ENCODE peak calls at places on chromosomes 11 and 22, in five cellular contexts. One of them, this sample, is unnamed.

GRCh38 chr11:117856252-117856651 is 20.2 kb downstream of the FXYD6 start:
- DNase-seq in colonic mucosa: no peak
- DNase-seq in psoas muscle: no peak
- DNase-seq in ovary: no peak
- DNase-seq in heart left ventricle: peak; percentile 5
- DNase-seq in this sample: no peak

GRCh38 chr11:92346220-92346619 is 121.6 kb downstream of the FAT3 start:
- DNase-seq in colonic mucosa: no peak
- DNase-seq in psoas muscle: no peak
- DNase-seq in ovary: no peak
- DNase-seq in heart left ventricle: no peak
- DNase-seq in this sample: no peak

GRCh38 chr11:17976651-17977050 is 36.2 kb downstream of the SERGEF start:
- DNase-seq in colonic mucosa: no peak
- DNase-seq in psoas muscle: no peak
- DNase-seq in ovary: no peak
- DNase-seq in heart left ventricle: no peak
- DNase-seq in this sample: no peak

GRCh38 chr11:120339394-120339890 is 3.2 kb downstream of the ARHGEF12 start:
- DNase-seq in colonic mucosa: peak; percentile 69
- DNase-seq in psoas muscle: no peak
- DNase-seq in ovary: no peak
- DNase-seq in heart left ventricle: peak; percentile 49
- DNase-seq in this sample: no peak

GRCh38 chr11:7534030-7534378 is 20.2 kb downstream of the PPFIBP2 start:
- DNase-seq in colonic mucosa: no peak
- DNase-seq in psoas muscle: no peak
- DNase-seq in ovary: no peak
- DNase-seq in heart left ventricle: no peak
- DNase-seq in this sample: no peak

GRCh38 chr11:86624366-86624765 is 48.0 kb downstream of the ME3 start:
- DNase-seq in colonic mucosa: no peak
- DNase-seq in psoas muscle: no peak
- DNase-seq in ovary: no peak
- DNase-seq in heart left ventricle: no peak
- DNase-seq in this sample: no peak

GRCh38 chr22:30252411-30253204 is 6.0 kb upstream of the LIF start:
- DNase-seq in colonic mucosa: peak; percentile 76
- DNase-seq in psoas muscle: no peak
- DNase-seq in ovary: no peak
- DNase-seq in heart left ventricle: no peak
- DNase-seq in this sample: no peak

GRCh38 chr11:46295312-46295995 is 18.0 kb downstream of the CREB3L1 start:
- DNase-seq in colonic mucosa: no peak
- DNase-seq in psoas muscle: peak; percentile 81
- DNase-seq in ovary: peak; percentile 84
- DNase-seq in heart left ventricle: peak; percentile 87
- DNase-seq in this sample: no peak

GRCh38 chr11:484616-485015 is 22.4 kb downstream of the RNH1 start:
- DNase-seq in colonic mucosa: no peak
- DNase-seq in psoas muscle: no peak
- DNase-seq in ovary: no peak
- DNase-seq in heart left ventricle: no peak
- DNase-seq in this sample: no peak

GRCh38 chr11:115657586-115657985 is 153.4 kb upstream of the CADM1 start:
- DNase-seq in colonic mucosa: no peak
- DNase-seq in psoas muscle: no peak
- DNase-seq in ovary: no peak
- DNase-seq in heart left ventricle: no peak
- DNase-seq in this sample: no peak

GRCh38 chr11:9219572-9219971 is 45.6 kb downstream of the DENND5A start:
- DNase-seq in colonic mucosa: no peak
- DNase-seq in psoas muscle: no peak
- DNase-seq in ovary: no peak
- DNase-seq in heart left ventricle: no peak
- DNase-seq in this sample: no peak

GRCh38 chr11:95520765-95521542 is 268.6 kb downstream of the FAM76B start:
- DNase-seq in colonic mucosa: no peak
- DNase-seq in psoas muscle: no peak
- DNase-seq in ovary: no peak
- DNase-seq in heart left ventricle: no peak
- DNase-seq in this sample: no peak

GRCh38 chr11:95764267-95764898 is 25.2 kb downstream of the FAM76B start:
- DNase-seq in colonic mucosa: no peak
- DNase-seq in psoas muscle: no peak
- DNase-seq in ovary: no peak
- DNase-seq in heart left ventricle: no peak
- DNase-seq in this sample: no peak

GRCh38 chr11:47523491-47524199 is 29.3 kb downstream of the CELF1 start:
- DNase-seq in colonic mucosa: peak; percentile 46
- DNase-seq in psoas muscle: no peak
- DNase-seq in ovary: peak; percentile 33
- DNase-seq in heart left ventricle: no peak
- DNase-seq in this sample: peak; percentile 41

GRCh38 chr11:85076535-85077330 is 550.4 kb downstream of the DLG2 start:
- DNase-seq in colonic mucosa: no peak
- DNase-seq in psoas muscle: no peak
- DNase-seq in ovary: no peak
- DNase-seq in heart left ventricle: peak; percentile 30
- DNase-seq in this sample: no peak

GRCh38 chr11:27902981-27903624 is 202.8 kb upstream of the BDNF start:
- DNase-seq in colonic mucosa: no peak
- DNase-seq in psoas muscle: no peak
- DNase-seq in ovary: no peak
- DNase-seq in heart left ventricle: no peak
- DNase-seq in this sample: no peak

GRCh38 chr11:45224766-45225165 is 61.4 kb downstream of the SYT13 start:
- DNase-seq in colonic mucosa: no peak
- DNase-seq in psoas muscle: no peak
- DNase-seq in ovary: no peak
- DNase-seq in heart left ventricle: no peak
- DNase-seq in this sample: no peak

GRCh38 chr11:86288776-86289507 is 13.1 kb upstream of the HIKESHI start:
- DNase-seq in colonic mucosa: no peak
- DNase-seq in psoas muscle: no peak
- DNase-seq in ovary: no peak
- DNase-seq in heart left ventricle: no peak
- DNase-seq in this sample: no peak

GRCh38 chr22:25702046-25702445 is 39.9 kb upstream of the MYO18B start:
- DNase-seq in colonic mucosa: no peak
- DNase-seq in psoas muscle: no peak
- DNase-seq in ovary: no peak
- DNase-seq in heart left ventricle: no peak
- DNase-seq in this sample: no peak

GRCh38 chr22:32389685-32390084 is 22.4 kb downstream of the RTCB start:
- DNase-seq in colonic mucosa: no peak
- DNase-seq in psoas muscle: no peak
- DNase-seq in ovary: no peak
- DNase-seq in heart left ventricle: no peak
- DNase-seq in this sample: no peak

GRCh38 chr11:65210361-65210731 is 28.6 kb downstream of the CAPN1 start:
- DNase-seq in colonic mucosa: no peak
- DNase-seq in psoas muscle: no peak
- DNase-seq in ovary: no peak
- DNase-seq in heart left ventricle: no peak
- DNase-seq in this sample: no peak

GRCh38 chr22:29625090-29625825 is 21.8 kb downstream of the NF2 start:
- DNase-seq in colonic mucosa: peak; percentile 44
- DNase-seq in psoas muscle: peak; percentile 30
- DNase-seq in ovary: peak; percentile 55
- DNase-seq in heart left ventricle: no peak
- DNase-seq in this sample: no peak

GRCh38 chr22:37492428-37493344 is 6.5 kb upstream of the MFNG start:
- DNase-seq in colonic mucosa: peak; percentile 63
- DNase-seq in psoas muscle: no peak
- DNase-seq in ovary: no peak
- DNase-seq in heart left ventricle: no peak
- DNase-seq in this sample: no peak

GRCh38 chr11:70567680-70568503 is 169.6 kb downstream of the CTTN start:
- DNase-seq in colonic mucosa: peak; percentile 78
- DNase-seq in psoas muscle: peak; percentile 51
- DNase-seq in ovary: no peak
- DNase-seq in heart left ventricle: peak; percentile 72
- DNase-seq in this sample: no peak

GRCh38 chr11:32400670-32401369 is 34.5 kb downstream of the WT1 start:
- DNase-seq in colonic mucosa: no peak
- DNase-seq in psoas muscle: no peak
- DNase-seq in ovary: no peak
- DNase-seq in heart left ventricle: no peak
- DNase-seq in this sample: no peak

GRCh38 chr11:64268028-64268686 is 16.3 kb downstream of the BAD start:
- DNase-seq in colonic mucosa: no peak
- DNase-seq in psoas muscle: no peak
- DNase-seq in ovary: no peak
- DNase-seq in heart left ventricle: peak; percentile 49
- DNase-seq in this sample: no peak

GRCh38 chr11:121870202-121871045 is 245.6 kb downstream of the BLID start:
- DNase-seq in colonic mucosa: no peak
- DNase-seq in psoas muscle: no peak
- DNase-seq in ovary: no peak
- DNase-seq in heart left ventricle: no peak
- DNase-seq in this sample: no peak

GRCh38 chr11:120195601-120196289 is 15.1 kb upstream of the OAF start:
- DNase-seq in colonic mucosa: no peak
- DNase-seq in psoas muscle: no peak
- DNase-seq in ovary: no peak
- DNase-seq in heart left ventricle: peak; percentile 16
- DNase-seq in this sample: no peak

GRCh38 chr11:17637901-17638300 is 81.5 kb upstream of the MYOD1 start:
- DNase-seq in colonic mucosa: no peak
- DNase-seq in psoas muscle: no peak
- DNase-seq in ovary: no peak
- DNase-seq in heart left ventricle: no peak
- DNase-seq in this sample: no peak

GRCh38 chr11:102116453-102117205 is 6.4 kb downstream of the YAP1 start:
- DNase-seq in colonic mucosa: no peak
- DNase-seq in psoas muscle: no peak
- DNase-seq in ovary: no peak
- DNase-seq in heart left ventricle: no peak
- DNase-seq in this sample: no peak

GRCh38 chr22:25853902-25854301 is 111.9 kb downstream of the MYO18B start:
- DNase-seq in colonic mucosa: no peak
- DNase-seq in psoas muscle: no peak
- DNase-seq in ovary: no peak
- DNase-seq in heart left ventricle: no peak
- DNase-seq in this sample: no peak

GRCh38 chr11:132284048-132284447 is 913.6 kb downstream of the NTM start:
- DNase-seq in colonic mucosa: no peak
- DNase-seq in psoas muscle: no peak
- DNase-seq in ovary: no peak
- DNase-seq in heart left ventricle: no peak
- DNase-seq in this sample: no peak

GRCh38 chr11:132284611-132285010 is 914.2 kb downstream of the NTM start:
- DNase-seq in colonic mucosa: no peak
- DNase-seq in psoas muscle: no peak
- DNase-seq in ovary: no peak
- DNase-seq in heart left ventricle: no peak
- DNase-seq in this sample: no peak

GRCh38 chr11:132278801-132279574 is 908.6 kb downstream of the NTM start:
- DNase-seq in colonic mucosa: no peak
- DNase-seq in psoas muscle: no peak
- DNase-seq in ovary: no peak
- DNase-seq in heart left ventricle: no peak
- DNase-seq in this sample: no peak
- H3K27ac ChIP-seq in colonic mucosa: no peak overlapping the region
- H3K27ac ChIP-seq in psoas muscle: no peak overlapping the region
- H3K27ac ChIP-seq in ovary: no peak overlapping the region
- H3K27ac ChIP-seq in heart left ventricle: no peak overlapping the region
- H3K27ac ChIP-seq in this sample: no peak overlapping the region

GRCh38 chr11:83088965-83089364 is 17.3 kb upstream of the RAB30 start:
- DNase-seq in colonic mucosa: no peak
- DNase-seq in psoas muscle: no peak
- DNase-seq in ovary: no peak
- DNase-seq in heart left ventricle: no peak
- DNase-seq in this sample: no peak
- TF ChIP-seq CTCF in colonic mucosa: no peak
- TF ChIP-seq CTCF in psoas muscle: no peak
- TF ChIP-seq CTCF in ovary: no peak
- TF ChIP-seq CTCF in heart left ventricle: no peak
- TF ChIP-seq CTCF in this sample: no peak

GRCh38 chr11:1838426-1839131 is at the start of gene TNNI2:
- DNase-seq in colonic mucosa: no peak
- DNase-seq in psoas muscle: peak; percentile 66
- DNase-seq in ovary: peak; percentile 22
- DNase-seq in heart left ventricle: peak; percentile 23
- DNase-seq in this sample: no peak

GRCh38 chr11:1841511-1842148 is 2.8 kb downstream of the TNNI2 start:
- DNase-seq in colonic mucosa: no peak
- DNase-seq in psoas muscle: peak; percentile 12
- DNase-seq in ovary: peak; percentile 15
- DNase-seq in heart left ventricle: peak; percentile 8
- DNase-seq in this sample: no peak

GRCh38 chr11:1839204-1839923 is 583 bp downstream of the TNNI2 start:
- DNase-seq in colonic mucosa: no peak
- DNase-seq in psoas muscle: no peak
- DNase-seq in ovary: no peak
- DNase-seq in heart left ventricle: no peak
- DNase-seq in this sample: no peak

GRCh38 chr11:1840780-1841480 is 2.1 kb downstream of the TNNI2 start:
- DNase-seq in colonic mucosa: no peak
- DNase-seq in psoas muscle: peak; percentile 18
- DNase-seq in ovary: peak; percentile 13
- DNase-seq in heart left ventricle: peak; percentile 25
- DNase-seq in this sample: no peak

DNA sequence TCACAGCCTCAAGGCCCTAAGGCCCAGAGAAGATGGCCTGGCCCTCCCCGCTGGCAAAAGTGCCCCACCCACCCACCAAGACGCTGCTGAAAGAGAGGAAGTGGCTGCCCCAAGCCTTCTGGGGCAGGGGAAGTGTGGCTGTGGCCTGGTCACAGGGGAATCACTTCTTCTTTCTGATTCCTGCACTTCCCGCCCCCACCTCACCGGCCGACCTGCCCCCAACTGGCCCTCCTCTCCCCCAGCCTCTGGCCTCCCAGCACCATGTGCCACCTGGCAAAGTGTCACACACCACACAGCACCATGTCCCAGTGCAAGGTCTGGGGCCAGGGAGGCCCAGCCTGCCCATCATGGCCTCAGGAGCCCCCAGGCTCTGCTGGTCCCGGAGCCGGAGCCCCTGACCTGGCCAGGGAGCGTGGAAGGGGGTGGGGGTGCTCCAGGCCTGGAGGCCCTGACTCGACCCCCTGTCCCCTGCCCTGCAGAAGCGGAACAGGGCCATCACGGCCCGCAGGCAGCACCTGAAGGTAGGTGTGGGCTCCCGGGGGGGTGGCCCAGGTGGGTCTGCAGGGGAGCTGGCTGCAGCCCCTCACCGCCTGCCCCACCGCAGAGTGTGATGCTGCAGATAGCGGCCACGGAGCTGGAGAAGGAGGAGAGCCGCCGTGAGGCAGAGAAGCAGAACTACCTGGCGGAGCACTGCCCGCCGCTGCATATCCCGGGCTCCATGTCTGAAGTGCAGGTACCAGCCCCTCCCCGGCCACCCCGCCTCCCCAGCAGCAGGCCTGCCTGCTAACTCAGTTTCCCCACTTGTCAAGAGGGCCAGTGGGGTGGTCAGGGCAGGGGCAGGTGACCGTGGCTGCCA is 1.4 kb downstream of the TNNI2 start:
- DNase-seq in colonic mucosa: peak; percentile 54
- DNase-seq in psoas muscle: peak; percentile 58
- DNase-seq in ovary: peak; percentile 21
- DNase-seq in heart left ventricle: peak; percentile 75
- DNase-seq in this sample: no peak
- H3K4me3 ChIP-seq in colonic mucosa: no peak overlapping the region
- H3K4me3 ChIP-seq in psoas muscle: peak overlapping the region; percentile 72
- H3K4me3 ChIP-seq in ovary: no peak overlapping the region
- H3K4me3 ChIP-seq in heart left ventricle: no peak overlapping the region
- H3K4me3 ChIP-seq in this sample: peak overlapping the region; percentile 27

GRCh38 chr11:123187670-123188507 is 7.2 kb downstream of the CLMP start:
- DNase-seq in colonic mucosa: no peak
- DNase-seq in psoas muscle: no peak
- DNase-seq in ovary: no peak
- DNase-seq in heart left ventricle: no peak
- DNase-seq in this sample: no peak
- H3K27ac ChIP-seq in colonic mucosa: no peak overlapping the region
- H3K27ac ChIP-seq in psoas muscle: no peak overlapping the region
- H3K27ac ChIP-seq in ovary: peak overlapping the region; percentile 44
- H3K27ac ChIP-seq in heart left ventricle: peak overlapping the region; percentile 38
- H3K27ac ChIP-seq in this sample: peak overlapping the region; percentile 81